ENCODE peak calls at places on chromosomes 7 and 10, in seven cellular contexts. One of them, this sample, is unnamed.
A peak's percentile ranks its signal among the peaks of the same experiment; 100 is the strongest.

GRCh38 chr7:45581271-45581780 is 7.2 kb downstream of the ADCY1 start:
- DNase-seq in left cardiac atrium: no peak
- DNase-seq in GM06990: no peak
- DNase-seq in lung: no peak
- DNase-seq in NCI-H1105: no peak
- DNase-seq in memory B cell: no peak
- DNase-seq in stimulated activated CD4-positive, alpha-beta T cell treated with anti-CD3 and anti-CD28 coated beads, Interleukin-15, amount 100 ng/mL, for 24 hours: no peak
- DNase-seq in this sample: no peak

GRCh38 chr7:149224352-149224751 is 15.1 kb upstream of the ZNF212 start:
- DNase-seq in stimulated activated CD4-positive, alpha-beta T cell treated with anti-CD3 and anti-CD28 coated beads, Interleukin-15, amount 100 ng/mL, for 24 hours: no peak
- DNase-seq in NCI-H1105: no peak
- DNase-seq in left cardiac atrium: no peak
- DNase-seq in lung: no peak
- DNase-seq in GM06990: no peak
- DNase-seq in memory B cell: no peak
- DNase-seq in this sample: no peak

GRCh38 chr10:11245510-11245909 is 227.8 kb downstream of the CELF2 start:
- DNase-seq in left cardiac atrium: no peak
- DNase-seq in stimulated activated CD4-positive, alpha-beta T cell treated with anti-CD3 and anti-CD28 coated beads, Interleukin-15, amount 100 ng/mL, for 24 hours: peak; percentile 44
- DNase-seq in NCI-H1105: no peak
- DNase-seq in lung: no peak
- DNase-seq in GM06990: peak; percentile 50
- DNase-seq in memory B cell: no peak
- DNase-seq in this sample: no peak

GRCh38 chr7:2042650-2043049 is 190.1 kb downstream of the MAD1L1 start:
- DNase-seq in NCI-H1105: no peak
- DNase-seq in GM06990: no peak
- DNase-seq in stimulated activated CD4-positive, alpha-beta T cell treated with anti-CD3 and anti-CD28 coated beads, Interleukin-15, amount 100 ng/mL, for 24 hours: no peak
- DNase-seq in lung: no peak
- DNase-seq in left cardiac atrium: no peak
- DNase-seq in memory B cell: no peak
- DNase-seq in this sample: peak; percentile 30

GRCh38 chr7:11592699-11593098 is 239.3 kb downstream of the THSD7A start:
- DNase-seq in lung: no peak
- DNase-seq in GM06990: no peak
- DNase-seq in left cardiac atrium: no peak
- DNase-seq in memory B cell: no peak
- DNase-seq in NCI-H1105: no peak
- DNase-seq in stimulated activated CD4-positive, alpha-beta T cell treated with anti-CD3 and anti-CD28 coated beads, Interleukin-15, amount 100 ng/mL, for 24 hours: no peak
- DNase-seq in this sample: no peak

GRCh38 chr10:26696786-26697162 is 727 bp upstream of the PDSS1 start:
- DNase-seq in GM06990: no peak
- DNase-seq in memory B cell: no peak
- DNase-seq in stimulated activated CD4-positive, alpha-beta T cell treated with anti-CD3 and anti-CD28 coated beads, Interleukin-15, amount 100 ng/mL, for 24 hours: no peak
- DNase-seq in left cardiac atrium: no peak
- DNase-seq in NCI-H1105: no peak
- DNase-seq in lung: no peak
- DNase-seq in this sample: no peak

GRCh38 chr10:62817120-62817762 is 1.1 kb upstream of the EGR2 start:
- DNase-seq in memory B cell: peak; percentile 61
- DNase-seq in GM06990: peak; percentile 77
- DNase-seq in lung: peak; percentile 43
- DNase-seq in NCI-H1105: no peak
- DNase-seq in stimulated activated CD4-positive, alpha-beta T cell treated with anti-CD3 and anti-CD28 coated beads, Interleukin-15, amount 100 ng/mL, for 24 hours: peak; percentile 78
- DNase-seq in left cardiac atrium: peak; percentile 66
- DNase-seq in this sample: peak; percentile 63

GRCh38 chr10:69731184-69731583 is 70.5 kb upstream of the COL13A1 start:
- DNase-seq in stimulated activated CD4-positive, alpha-beta T cell treated with anti-CD3 and anti-CD28 coated beads, Interleukin-15, amount 100 ng/mL, for 24 hours: no peak
- DNase-seq in left cardiac atrium: no peak
- DNase-seq in lung: no peak
- DNase-seq in GM06990: no peak
- DNase-seq in NCI-H1105: no peak
- DNase-seq in memory B cell: no peak
- DNase-seq in this sample: no peak

GRCh38 chr7:25823571-25823970 is 328.4 kb upstream of the NFE2L3 start:
- DNase-seq in GM06990: no peak
- DNase-seq in stimulated activated CD4-positive, alpha-beta T cell treated with anti-CD3 and anti-CD28 coated beads, Interleukin-15, amount 100 ng/mL, for 24 hours: no peak
- DNase-seq in NCI-H1105: no peak
- DNase-seq in left cardiac atrium: no peak
- DNase-seq in memory B cell: no peak
- DNase-seq in lung: no peak
- DNase-seq in this sample: no peak

GRCh38 chr10:93601774-93602162 is 733 bp upstream of the RBP4 start:
- DNase-seq in left cardiac atrium: no peak
- DNase-seq in GM06990: no peak
- DNase-seq in stimulated activated CD4-positive, alpha-beta T cell treated with anti-CD3 and anti-CD28 coated beads, Interleukin-15, amount 100 ng/mL, for 24 hours: no peak
- DNase-seq in memory B cell: no peak
- DNase-seq in lung: no peak
- DNase-seq in NCI-H1105: no peak
- DNase-seq in this sample: no peak

GRCh38 chr7:155213955-155214327 is 83.7 kb upstream of the INSIG1 start:
- DNase-seq in left cardiac atrium: peak; percentile 15
- DNase-seq in stimulated activated CD4-positive, alpha-beta T cell treated with anti-CD3 and anti-CD28 coated beads, Interleukin-15, amount 100 ng/mL, for 24 hours: no peak
- DNase-seq in lung: no peak
- DNase-seq in NCI-H1105: no peak
- DNase-seq in GM06990: no peak
- DNase-seq in memory B cell: no peak
- DNase-seq in this sample: no peak

GRCh38 chr7:117114272-117114671 is 161.0 kb downstream of the ST7 start:
- DNase-seq in memory B cell: no peak
- DNase-seq in lung: no peak
- DNase-seq in NCI-H1105: no peak
- DNase-seq in stimulated activated CD4-positive, alpha-beta T cell treated with anti-CD3 and anti-CD28 coated beads, Interleukin-15, amount 100 ng/mL, for 24 hours: no peak
- DNase-seq in GM06990: no peak
- DNase-seq in left cardiac atrium: no peak
- DNase-seq in this sample: no peak

GRCh38 chr10:133212853-133213494 is 17.0 kb upstream of the UTF1 start:
- DNase-seq in lung: no peak
- DNase-seq in stimulated activated CD4-positive, alpha-beta T cell treated with anti-CD3 and anti-CD28 coated beads, Interleukin-15, amount 100 ng/mL, for 24 hours: no peak
- DNase-seq in memory B cell: no peak
- DNase-seq in NCI-H1105: no peak
- DNase-seq in GM06990: no peak
- DNase-seq in left cardiac atrium: no peak
- DNase-seq in this sample: no peak

GRCh38 chr7:122412886-122413285 is 108.3 kb upstream of the FEZF1 start:
- DNase-seq in GM06990: no peak
- DNase-seq in stimulated activated CD4-positive, alpha-beta T cell treated with anti-CD3 and anti-CD28 coated beads, Interleukin-15, amount 100 ng/mL, for 24 hours: no peak
- DNase-seq in left cardiac atrium: no peak
- DNase-seq in lung: peak; percentile 31
- DNase-seq in memory B cell: no peak
- DNase-seq in NCI-H1105: no peak
- DNase-seq in this sample: peak; percentile 20

GRCh38 chr7:118152149-118152548 is 31.8 kb upstream of the LSM8 start:
- DNase-seq in GM06990: no peak
- DNase-seq in left cardiac atrium: no peak
- DNase-seq in NCI-H1105: no peak
- DNase-seq in stimulated activated CD4-positive, alpha-beta T cell treated with anti-CD3 and anti-CD28 coated beads, Interleukin-15, amount 100 ng/mL, for 24 hours: no peak
- DNase-seq in lung: no peak
- DNase-seq in memory B cell: no peak
- DNase-seq in this sample: no peak

GRCh38 chr7:1028775-1029636 is 15.3 kb upstream of the GPR146 start:
- DNase-seq in stimulated activated CD4-positive, alpha-beta T cell treated with anti-CD3 and anti-CD28 coated beads, Interleukin-15, amount 100 ng/mL, for 24 hours: peak; percentile 83
- DNase-seq in GM06990: no peak
- DNase-seq in lung: peak; percentile 85
- DNase-seq in NCI-H1105: peak; percentile 48
- DNase-seq in memory B cell: no peak
- DNase-seq in left cardiac atrium: peak; percentile 89
- DNase-seq in this sample: peak; percentile 92

GRCh38 chr10:73857446-73857845 is 16.9 kb downstream of the CAMK2G start:
- DNase-seq in stimulated activated CD4-positive, alpha-beta T cell treated with anti-CD3 and anti-CD28 coated beads, Interleukin-15, amount 100 ng/mL, for 24 hours: peak; percentile 45
- DNase-seq in left cardiac atrium: no peak
- DNase-seq in lung: no peak
- DNase-seq in GM06990: no peak
- DNase-seq in memory B cell: no peak
- DNase-seq in NCI-H1105: no peak
- DNase-seq in this sample: no peak

GRCh38 chr7:613442-614140 is 93.9 kb upstream of the PDGFA start:
- DNase-seq in left cardiac atrium: no peak
- DNase-seq in lung: no peak
- DNase-seq in NCI-H1105: no peak
- DNase-seq in memory B cell: no peak
- DNase-seq in GM06990: no peak
- DNase-seq in stimulated activated CD4-positive, alpha-beta T cell treated with anti-CD3 and anti-CD28 coated beads, Interleukin-15, amount 100 ng/mL, for 24 hours: no peak
- DNase-seq in this sample: peak; percentile 55

GRCh38 chr7:112162161-112163020 is 43.8 kb downstream of the DOCK4 start:
- DNase-seq in memory B cell: no peak
- DNase-seq in GM06990: no peak
- DNase-seq in NCI-H1105: peak; percentile 47
- DNase-seq in lung: peak; percentile 38
- DNase-seq in stimulated activated CD4-positive, alpha-beta T cell treated with anti-CD3 and anti-CD28 coated beads, Interleukin-15, amount 100 ng/mL, for 24 hours: no peak
- DNase-seq in left cardiac atrium: peak; percentile 69
- DNase-seq in this sample: peak; percentile 79

GRCh38 chr7:140238778-140239652 is 62.2 kb upstream of the KDM7A start:
- DNase-seq in stimulated activated CD4-positive, alpha-beta T cell treated with anti-CD3 and anti-CD28 coated beads, Interleukin-15, amount 100 ng/mL, for 24 hours: no peak
- DNase-seq in left cardiac atrium: no peak
- DNase-seq in GM06990: no peak
- DNase-seq in memory B cell: no peak
- DNase-seq in NCI-H1105: peak; percentile 95
- DNase-seq in lung: no peak
- DNase-seq in this sample: no peak

GRCh38 chr10:113945075-113945686 is 90.7 kb downstream of the NHLRC2 start:
- DNase-seq in stimulated activated CD4-positive, alpha-beta T cell treated with anti-CD3 and anti-CD28 coated beads, Interleukin-15, amount 100 ng/mL, for 24 hours: no peak
- DNase-seq in GM06990: no peak
- DNase-seq in left cardiac atrium: no peak
- DNase-seq in memory B cell: no peak
- DNase-seq in NCI-H1105: no peak
- DNase-seq in lung: peak; percentile 47
- DNase-seq in this sample: no peak

This sample was measured in right cardiac atrium.